ENCODE peak calls at places on chromosomes 13 and 19, in four cellular contexts. G is fibroblast of lung, U is H9, C is endothelial cell of umbilical vein. R is an unnamed sample.

GRCh38 chr19:7699422-7700127 is 2.4 kb downstream of the FCER2 start:
- DNase-seq in G (no peak), U (no peak), C (no peak), R (no peak)

GRCh38 chr19:17743874-17744273 is 7.4 kb upstream of the FCHO1 start:
- DNase-seq in G (peak; percentile 61), U (no peak), C (peak; percentile 40), R (peak; percentile 39)

GRCh38 chr13:84677836-84678235 is 795.6 kb upstream of the SLITRK1 start:
- DNase-seq in G (no peak), U (no peak), C (no peak), R (no peak)

GRCh38 chr19:8069116-8069973 is 16.8 kb downstream of the CCL25 start:
- DNase-seq in G (peak; percentile 2), U (no peak), C (no peak), R (no peak)

GRCh38 chr19:3816566-3817218 is 30.5 kb upstream of the MATK start:
- DNase-seq in G (no peak), U (no peak), C (no peak), R (no peak)

GRCh38 chr13:78520425-78520824 is 82.9 kb downstream of the POU4F1 start:
- DNase-seq in G (no peak), U (no peak), C (no peak), R (no peak)

GRCh38 chr19:41918653-41919244 is 9.5 kb downstream of the ERFL start:
- DNase-seq in G (no peak), U (no peak), C (no peak), R (peak; percentile 59)

GRCh38 chr13:40408602-40409001 is 257.8 kb downstream of the FOXO1 start:
- DNase-seq in G (peak; percentile 39), U (no peak), C (peak; percentile 13), R (peak; percentile 55)

GRCh38 chr13:71754407-71754974 is 112.5 kb downstream of the DACH1 start:
- DNase-seq in G (peak; percentile 59), U (no peak), C (no peak), R (no peak)

GRCh38 chr13:98462241-98462882 is 114.5 kb downstream of the STK24 start:
- DNase-seq in G (no peak), U (no peak), C (no peak), R (no peak)

GRCh38 chr19:29516821-29517395 is 8.9 kb upstream of the VSTM2B start:
- DNase-seq in G (no peak), U (no peak), C (no peak), R (no peak)

GRCh38 chr13:109154146-109154545 is 524.7 kb downstream of the MYO16 start:
- DNase-seq in G (peak; percentile 41), U (no peak), C (no peak), R (peak; percentile 26)

GRCh38 chr19:53865523-53865917 is 2.2 kb upstream of the MYADM start:
- DNase-seq in G (no peak), U (no peak), C (no peak), R (no peak)

GRCh38 chr19:29263305-29264080 is 50.5 kb upstream of the UQCRFS1 start:
- DNase-seq in G (peak; percentile 30), U (peak; percentile 68), C (no peak), R (no peak)

GRCh38 chr19:40607898-40608621 is 6.9 kb downstream of the LTBP4 start:
- DNase-seq in G (no peak), U (no peak), C (no peak), R (no peak)

GRCh38 chr19:719636-720377 is 11.1 kb downstream of the PALM start:
- DNase-seq in G (no peak), U (no peak), C (no peak), R (no peak)

GRCh38 chr19:18745012-18745735 is 45.9 kb downstream of the COMP start:
- DNase-seq in G (no peak), U (peak; percentile 31), C (no peak), R (no peak)

GRCh38 chr13:28641600-28641926 is 17.4 kb upstream of the POMP start:
- DNase-seq in G (no peak), U (no peak), C (no peak), R (no peak)

GRCh38 chr19:34639491-34640085 is 37.4 kb downstream of the SCGB2B2 start:
- DNase-seq in G (peak; percentile 80), U (peak; percentile 61), C (peak; percentile 53), R (peak; percentile 20)

GRCh38 chr13:32075150-32075851 is 43.7 kb downstream of the FRY start:
- DNase-seq in G (no peak), U (no peak), C (no peak), R (no peak)

GRCh38 chr13:32081591-32081990 is 50.0 kb downstream of the FRY start:
- DNase-seq in G (no peak), U (no peak), C (no peak), R (no peak)

GRCh38 chr13:32080328-32080744 is 48.8 kb downstream of the FRY start:
- DNase-seq in G (no peak), U (no peak), C (no peak), R (no peak)

DNA sequence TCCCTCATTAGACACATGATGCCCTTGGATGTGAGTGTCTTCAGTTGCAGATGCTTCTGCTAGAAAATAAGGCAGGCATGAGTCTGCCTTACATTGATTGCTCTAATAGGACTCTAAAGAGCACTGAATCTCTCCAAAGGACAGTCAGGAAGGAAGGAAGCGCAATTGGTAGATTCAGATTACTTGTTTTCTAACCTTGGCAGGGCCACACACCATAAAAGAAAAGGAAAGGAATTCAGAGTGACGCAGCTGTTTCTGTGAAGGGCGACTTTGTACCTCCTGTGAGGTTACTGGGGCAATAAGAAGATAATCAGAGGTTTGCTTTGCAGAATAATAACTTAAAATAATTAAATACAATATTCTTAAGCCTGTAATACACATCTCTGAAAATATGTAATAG is 48.0 kb downstream of the FRY start:
- DNase-seq in G (no peak), U (no peak), C (peak; percentile 14), R (no peak)
- H2AFZ ChIP-seq in G (no peak overlapping the region), U (no peak overlapping the region), C (no peak overlapping the region), R (no peak overlapping the region)

DNA sequence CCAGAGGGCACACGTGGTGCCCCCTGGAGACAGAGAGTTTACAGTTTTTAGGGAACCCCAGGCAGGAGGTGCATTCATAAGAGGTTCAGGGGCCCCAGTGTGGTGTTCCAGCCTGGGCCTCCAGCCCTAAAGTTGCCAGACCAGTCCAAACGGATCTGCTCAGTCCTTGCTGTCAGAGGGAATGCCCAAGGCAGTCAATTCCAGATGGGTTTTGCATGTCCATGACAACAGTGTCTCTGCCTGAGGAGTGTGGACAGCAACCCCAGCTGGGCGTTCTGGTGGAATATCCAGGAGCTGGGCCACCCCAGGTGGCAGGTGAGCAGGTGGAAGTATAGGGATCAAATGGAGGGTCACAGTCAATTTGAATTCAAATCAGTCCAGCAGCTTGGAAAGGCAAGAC is 25.3 kb downstream of the FBXO27 start:
- DNase-seq in G (no peak), U (no peak), C (no peak), R (no peak)
- H3K9ac ChIP-seq in G (no peak overlapping the region), U (no peak overlapping the region), C (no peak overlapping the region), R (no peak overlapping the region)

GRCh38 chr19:56973713-56974553 is 133.4 kb upstream of the PEG3 start:
- DNase-seq in G (no peak), U (no peak), C (no peak), R (no peak)
- TF ChIP-seq CTCF in G (no peak), U (no peak), C (no peak), R (no peak)

GRCh38 chr13:41420146-41420545 is 37.2 kb upstream of the RGCC start:
- DNase-seq in G (no peak), U (no peak), C (no peak), R (no peak)

GRCh38 chr13:41413907-41414306 is 43.4 kb upstream of the RGCC start:
- DNase-seq in G (no peak), U (no peak), C (no peak), R (no peak)

GRCh38 chr13:41416276-41416675 is 41.1 kb upstream of the RGCC start:
- DNase-seq in G (no peak), U (no peak), C (no peak), R (no peak)

GRCh38 chr13:41418751-41419150 is 38.6 kb upstream of the RGCC start:
- DNase-seq in G (no peak), U (no peak), C (no peak), R (no peak)

GRCh38 chr13:41418027-41418426 is 39.3 kb upstream of the RGCC start:
- DNase-seq in G (peak; percentile 89), U (no peak), C (peak; percentile 72), R (peak; percentile 87)
- H2AFZ ChIP-seq in G (no peak overlapping the region), U (no peak overlapping the region), C (no peak overlapping the region), R (no peak overlapping the region)